ENCODE peak calls at places on chromosome 15, in five cellular contexts. X is fibroblast of lung, G is AG04449, U is lower leg skin, K is nephron progenitor cell. Z is an unnamed sample.

GRCh38 chr15:40873625-40874561 is at the start of gene RHOV:
- DNase-seq in X (peak; percentile 53), G (no peak), U (no peak), K (peak; percentile 81), Z (peak; percentile 69)

GRCh38 chr15:35450492-35450891 is 95.5 kb downstream of the DPH6 start:
- DNase-seq in X (peak; percentile 85), G (peak; percentile 59), U (no peak), K (no peak), Z (no peak)

GRCh38 chr15:51322622-51323296 is 15.6 kb downstream of the CYP19A1 start:
- DNase-seq in X (no peak), G (no peak), U (peak; percentile 68), K (no peak), Z (peak; percentile 56)

GRCh38 chr15:99998661-99999101 is 265.4 kb upstream of the LYSMD4 start:
- DNase-seq in X (peak; percentile 36), G (no peak), U (peak; percentile 29), K (no peak), Z (no peak)

GRCh38 chr15:77075528-77075927 is 4.6 kb upstream of the TSPAN3 start:
- DNase-seq in X (peak; percentile 64), G (no peak), U (no peak), K (no peak), Z (no peak)

GRCh38 chr15:64582202-64582601 is 121.8 kb downstream of the ZNF609 start:
- DNase-seq in X (peak; percentile 60), G (no peak), U (no peak), K (no peak), Z (no peak)

GRCh38 chr15:64738231-64739095 is 36.9 kb downstream of the RBPMS2 start:
- DNase-seq in X (no peak), G (no peak), U (no peak), K (peak; percentile 66), Z (peak; percentile 71)

GRCh38 chr15:63940956-63941620 is 105.2 kb downstream of the DAPK2 start:
- DNase-seq in X (no peak), G (no peak), U (no peak), K (no peak), Z (no peak)

GRCh38 chr15:77633913-77634265 is 1.2 kb upstream of the LINGO1 start:
- DNase-seq in X (no peak), G (no peak), U (no peak), K (peak; percentile 26), Z (peak; percentile 62)

GRCh38 chr15:64224508-64224907 is 61.7 kb upstream of the PPIB start:
- DNase-seq in X (peak; percentile 53), G (peak; percentile 24), U (no peak), K (no peak), Z (no peak)

DNA sequence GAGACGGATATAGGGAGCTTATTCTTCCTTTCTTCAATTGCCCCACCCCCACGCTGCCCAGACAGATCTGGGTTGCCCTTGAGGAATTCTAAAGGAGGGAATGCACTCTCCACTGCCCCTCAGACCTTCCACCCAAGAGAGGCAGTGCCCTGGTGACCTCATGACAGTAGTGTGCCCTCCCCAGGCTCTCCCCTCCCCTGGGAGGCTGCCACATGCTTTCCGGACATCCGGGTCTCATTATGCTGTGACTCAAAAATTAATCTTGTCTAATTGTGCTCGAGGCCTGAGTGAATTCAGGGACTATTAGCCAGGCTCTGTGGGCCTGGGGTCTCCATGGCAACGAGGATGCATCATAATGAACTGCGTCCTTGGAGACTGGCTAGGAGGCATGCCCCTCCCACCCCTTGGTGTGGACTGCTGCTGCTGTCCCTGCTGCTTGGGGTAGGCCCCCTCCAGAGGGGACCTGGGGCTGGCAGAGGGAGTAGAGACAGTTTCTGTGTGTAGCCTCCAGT is 20.8 kb downstream of the CORO2B start:
- DNase-seq in X (peak; percentile 82), G (no peak), U (no peak), K (peak; percentile 78), Z (no peak)
- TF ChIP-seq CTCF in X (no peak), G (no peak), U (no peak), K (no peak), Z (no peak)

GRCh38 chr15:56817266-56817665 is 84.0 kb upstream of the ZNF280D start:
- DNase-seq in X (peak; percentile 71), G (no peak), U (no peak), K (no peak), Z (no peak)
- TF ChIP-seq CTCF in X (no peak), G (no peak), U (no peak), K (no peak), Z (no peak)

DNA sequence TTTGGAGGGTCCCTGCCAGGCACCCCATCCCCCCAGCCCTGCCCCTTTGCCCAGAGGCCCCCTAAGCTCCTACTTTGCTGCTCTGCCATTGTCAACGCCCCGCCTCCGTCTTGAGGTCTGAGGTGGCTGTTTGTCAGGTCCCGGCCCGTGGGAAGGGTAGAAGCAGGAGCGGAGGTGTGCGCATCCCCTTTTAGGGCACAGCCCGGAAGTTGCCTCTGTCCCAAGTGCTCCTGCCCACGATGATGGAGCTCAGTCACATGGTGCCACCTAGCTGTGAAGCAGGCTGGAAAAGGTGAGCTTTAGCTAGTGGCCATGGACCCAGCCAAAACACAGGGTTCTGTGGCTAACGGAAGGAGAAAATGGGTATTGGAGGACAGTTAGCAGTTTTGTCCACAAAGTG is 28.5 kb upstream of the LCTL start:
- DNase-seq in X (no peak), G (no peak), U (no peak), K (no peak), Z (no peak)
- TF ChIP-seq CTCF in X (no peak), G (no peak), U (no peak), K (no peak), Z (no peak)

GRCh38 chr15:55198706-55199105 is 2.0 kb upstream of the RSL24D1 start:
- DNase-seq in X (no peak), G (no peak), U (no peak), K (no peak), Z (no peak)

GRCh38 chr15:55196458-55197361 is at the start of gene RSL24D1:
- DNase-seq in X (peak; percentile 98), G (peak; percentile 91), U (peak; percentile 96), K (peak; percentile 89), Z (peak; percentile 98)

GRCh38 chr15:55196011-55196410 is 730 bp downstream of the RSL24D1 start:
- DNase-seq in X (no peak), G (no peak), U (no peak), K (no peak), Z (no peak)

GRCh38 chr15:55197719-55198118 is 978 bp upstream of the RSL24D1 start:
- DNase-seq in X (no peak), G (no peak), U (no peak), K (no peak), Z (no peak)

DNA sequence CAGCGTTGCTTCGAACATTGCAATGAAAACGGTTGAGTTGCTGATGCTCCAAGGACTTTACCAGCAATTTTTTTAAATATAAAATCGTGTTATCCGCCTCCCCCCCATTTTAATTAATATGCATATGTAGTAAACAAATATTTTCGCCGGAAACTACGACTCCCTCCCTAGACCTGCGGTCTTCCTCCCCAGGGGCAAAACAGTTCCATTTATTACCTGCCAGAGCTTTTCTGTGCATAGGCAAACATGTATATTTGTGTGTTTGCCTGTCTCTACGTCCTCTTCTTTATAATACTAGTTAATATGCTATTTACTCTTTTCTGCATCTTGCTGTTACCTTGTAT is 593 bp upstream of the RSL24D1 start:
- DNase-seq in X (no peak), G (no peak), U (no peak), K (no peak), Z (no peak)
- TF ChIP-seq CTCF in X (no peak), G (no peak), U (no peak), K (no peak), Z (no peak)

DNA sequence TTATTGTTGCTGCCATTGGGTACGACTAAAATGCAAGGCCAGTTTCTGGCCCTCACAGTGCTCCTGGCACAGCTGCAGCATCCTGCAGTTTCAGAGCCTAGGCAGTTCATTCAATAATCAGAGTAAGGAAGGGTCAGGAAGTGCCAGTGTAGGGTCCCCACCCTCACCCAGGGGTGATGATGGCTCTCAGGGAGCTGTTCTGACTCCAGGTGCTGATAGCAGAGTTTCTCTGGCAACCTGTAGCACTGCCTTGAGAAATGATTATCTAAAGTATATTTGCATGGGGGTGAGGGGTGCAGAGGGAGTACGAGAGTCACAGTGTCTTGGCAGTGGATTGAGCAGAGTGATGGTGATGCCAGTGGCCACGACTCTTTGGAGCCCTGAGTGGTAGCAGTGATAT is 15.5 kb upstream of the IL16 start:
- DNase-seq in X (no peak), G (no peak), U (no peak), K (no peak), Z (no peak)
- TF ChIP-seq CTCF in X (no peak), G (no peak), U (no peak), K (no peak), Z (no peak)

GRCh38 chr15:87599616-87600015 is 656.9 kb downstream of the NTRK3 start:
- DNase-seq in X (peak; percentile 40), G (no peak), U (no peak), K (no peak), Z (no peak)

GRCh38 chr15:87609909-87610308 is 646.6 kb downstream of the NTRK3 start:
- DNase-seq in X (no peak), G (no peak), U (no peak), K (no peak), Z (no peak)

GRCh38 chr15:87608238-87609028 is 648.1 kb downstream of the NTRK3 start:
- DNase-seq in X (no peak), G (no peak), U (no peak), K (no peak), Z (no peak)

GRCh38 chr15:87609474-87609873 is 647.1 kb downstream of the NTRK3 start:
- DNase-seq in X (peak; percentile 98), G (peak; percentile 75), U (no peak), K (no peak), Z (no peak)

GRCh38 chr15:87604857-87605446 is 651.6 kb downstream of the NTRK3 start:
- DNase-seq in X (no peak), G (no peak), U (no peak), K (peak; percentile 44), Z (no peak)
- TF ChIP-seq CTCF in X (peak; percentile 45), G (peak; percentile 34), U (no peak), K (peak; percentile 73), Z (peak; percentile 24)